ENCODE peak calls at places on chromosomes 11 and 22, in nine cellular contexts. Z is GM23338, Y is stomach, O is endodermal cell, M is cardiac muscle cell, S is left ventricle myocardium inferior, D is colonic mucosa, C is Panc1, K is body of pancreas. X is an unnamed sample. For H3K4me1, the result is how much of the 10 kb centered on the place peaks cover.

GRCh38 chr22:36922752-36923457 is 9.5 kb downstream of the CSF2RB start:
- DNase-seq in Z (no peak), Y (no peak), O (peak), M (no peak), S (no peak), D (no peak), C (no peak), K (no peak), X (no peak)

GRCh38 chr11:10490398-10491232 is 35.6 kb downstream of the AMPD3 start:
- DNase-seq in Z (no peak), Y (peak), O (peak), M (peak), S (peak), D (peak), C (peak), K (peak), X (no peak)

GRCh38 chr11:119319702-119320592 is 3.0 kb upstream of the MCAM start:
- DNase-seq in Z (no peak), Y (no peak), O (peak), M (no peak), S (no peak), D (no peak), C (no peak), K (no peak), X (no peak)

GRCh38 chr11:129013737-129014475 is 71.2 kb upstream of the TP53AIP1 start:
- DNase-seq in Z (no peak), Y (no peak), O (no peak), M (no peak), S (no peak), D (peak), C (no peak), K (no peak), X (no peak)

GRCh38 chr11:30586251-30587144 is at the start of gene MPPED2:
- DNase-seq in Z (peak), Y (no peak), O (peak), M (no peak), S (peak), D (peak), C (no peak), K (peak), X (peak)

GRCh38 chr11:120340529-120340928 is 4.3 kb downstream of the ARHGEF12 start:
- DNase-seq in Z (no peak), Y (no peak), O (no peak), M (no peak), S (no peak), D (no peak), C (no peak), K (no peak), X (no peak)

GRCh38 chr11:47233989-47234668 is 14.5 kb downstream of the ACP2 start:
- DNase-seq in Z (peak), Y (no peak), O (peak), M (peak), S (peak), D (no peak), C (peak), K (no peak), X (peak)

GRCh38 chr22:19943665-19944026 is 2.0 kb upstream of the TXNRD2 start:
- DNase-seq in Z (peak), Y (no peak), O (no peak), M (peak), S (no peak), D (no peak), C (no peak), K (no peak), X (peak)

GRCh38 chr11:120184946-120185677 is 25.7 kb upstream of the OAF start:
- DNase-seq in Z (no peak), Y (peak), O (peak), M (peak), S (peak), D (peak), C (no peak), K (peak), X (no peak)

GRCh38 chr11:103699216-103699615 is 337.2 kb upstream of the DDI1 start:
- DNase-seq in Z (peak), Y (no peak), O (no peak), M (peak), S (no peak), D (no peak), C (no peak), K (no peak), X (peak)

GRCh38 chr11:62572431-62572830 is 1.3 kb downstream of the EEF1G start:
- DNase-seq in Z (no peak), Y (no peak), O (no peak), M (no peak), S (no peak), D (no peak), C (no peak), K (no peak), X (no peak)
- H3K4me1 ChIP-seq in Z (under half), Y (under half), O (under half), M (under half), S (half or more), D (under half), C (under half), K (under half), X (under half)

GRCh38 chr11:18699269-18699596 is 654 bp downstream of the TMEM86A start:
- DNase-seq in Z (no peak), Y (no peak), O (no peak), M (peak), S (no peak), D (no peak), C (no peak), K (no peak), X (no peak)

GRCh38 chr11:18699848-18700261 is 1.3 kb downstream of the TMEM86A start:
- DNase-seq in Z (no peak), Y (no peak), O (no peak), M (peak), S (peak), D (no peak), C (no peak), K (no peak), X (no peak)

GRCh38 chr11:18700872-18701271 is 2.3 kb downstream of the TMEM86A start:
- DNase-seq in Z (no peak), Y (no peak), O (no peak), M (no peak), S (no peak), D (no peak), C (no peak), K (no peak), X (no peak)

GRCh38 chr11:18701614-18702216 is 3.1 kb downstream of the TMEM86A start:
- DNase-seq in Z (no peak), Y (no peak), O (no peak), M (no peak), S (no peak), D (no peak), C (no peak), K (no peak), X (no peak)

GRCh38 chr11:18700375-18700774 is 1.8 kb downstream of the TMEM86A start:
- DNase-seq in Z (no peak), Y (no peak), O (no peak), M (peak), S (no peak), D (no peak), C (no peak), K (no peak), X (no peak)
- TF ChIP-seq CTCF in Z (no peak), Y (no peak), O (no peak), M (no peak), S (no peak), D (no peak), C (no peak), K (no peak), X (no peak)

GRCh38 chr11:78961186-78961782 is 386.6 kb upstream of the NARS2 start:
- DNase-seq in Z (peak), Y (peak), O (peak), M (peak), S (no peak), D (peak), C (no peak), K (peak), X (peak)
- H3K4me3 ChIP-seq in Z (peak), Y (no peak), O (no peak), M (peak), S (no peak), D (no peak), C (no peak), K (no peak), X (no peak)

GRCh38 chr11:96260067-96260511 is 82.9 kb downstream of the MAML2 start:
- DNase-seq in Z (no peak), Y (no peak), O (no peak), M (no peak), S (no peak), D (peak), C (no peak), K (no peak), X (no peak)

GRCh38 chr11:96259053-96259837 is 83.8 kb downstream of the MAML2 start:
- DNase-seq in Z (no peak), Y (no peak), O (no peak), M (peak), S (no peak), D (peak), C (no peak), K (no peak), X (no peak)

GRCh38 chr11:96257972-96258951 is 84.7 kb downstream of the MAML2 start:
- DNase-seq in Z (no peak), Y (no peak), O (no peak), M (peak), S (no peak), D (no peak), C (no peak), K (no peak), X (no peak)

GRCh38 chr11:96263361-96263763 is 79.6 kb downstream of the MAML2 start:
- DNase-seq in Z (no peak), Y (no peak), O (no peak), M (peak), S (no peak), D (no peak), C (no peak), K (no peak), X (no peak)

GRCh38 chr11:96260526-96260925 is 82.5 kb downstream of the MAML2 start:
- DNase-seq in Z (no peak), Y (no peak), O (no peak), M (no peak), S (no peak), D (no peak), C (no peak), K (no peak), X (no peak)
- H3K4me1 ChIP-seq in Z (under half), Y (under half), O (under half), M (under half), S (half or more), D (under half), C (under half), K (under half), X (half or more)

GRCh38 chr11:4546876-4547275 is 1.9 kb downstream of the OR52M1 start:
- DNase-seq in Z (no peak), Y (no peak), O (no peak), M (no peak), S (no peak), D (no peak), C (no peak), K (no peak), X (no peak)

GRCh38 chr11:4551346-4551979 is 6.5 kb downstream of the OR52M1 start:
- DNase-seq in Z (peak), Y (no peak), O (peak), M (no peak), S (no peak), D (no peak), C (no peak), K (no peak), X (peak)
- TF ChIP-seq CTCF in Z (peak), Y (no peak), O (peak), M (no peak), S (no peak), D (no peak), C (peak), K (no peak), X (peak)

GRCh38 chr11:285894-286220 is 3.1 kb upstream of the PGGHG start:
- DNase-seq in Z (no peak), Y (no peak), O (no peak), M (no peak), S (no peak), D (no peak), C (no peak), K (peak), X (no peak)

GRCh38 chr11:288328-289144 is at the start of gene PGGHG:
- DNase-seq in Z (no peak), Y (peak), O (peak), M (peak), S (peak), D (peak), C (no peak), K (peak), X (peak)

GRCh38 chr11:289145-289705 is 299 bp downstream of the PGGHG start:
- DNase-seq in Z (no peak), Y (no peak), O (no peak), M (no peak), S (no peak), D (no peak), C (no peak), K (no peak), X (no peak)

GRCh38 chr11:289706-290620 is 1.0 kb downstream of the PGGHG start:
- DNase-seq in Z (no peak), Y (no peak), O (peak), M (no peak), S (peak), D (no peak), C (no peak), K (peak), X (no peak)

GRCh38 chr11:287821-288327 is 1.1 kb upstream of the PGGHG start:
- DNase-seq in Z (no peak), Y (no peak), O (no peak), M (no peak), S (peak), D (no peak), C (no peak), K (no peak), X (no peak)
- H3K4me3 ChIP-seq in Z (peak), Y (peak), O (peak), M (peak), S (peak), D (peak), C (peak), K (peak), X (peak)

GRCh38 chr11:125166347-125166841 is 1.8 kb downstream of the PKNOX2 start:
- DNase-seq in Z (peak), Y (no peak), O (peak), M (peak), S (peak), D (no peak), C (no peak), K (peak), X (no peak)

GRCh38 chr11:125164091-125164421 is 495 bp upstream of the PKNOX2 start:
- DNase-seq in Z (no peak), Y (no peak), O (no peak), M (no peak), S (no peak), D (no peak), C (no peak), K (no peak), X (no peak)

GRCh38 chr11:125165664-125166346 is 1.3 kb downstream of the PKNOX2 start:
- DNase-seq in Z (peak), Y (no peak), O (no peak), M (peak), S (no peak), D (no peak), C (no peak), K (no peak), X (no peak)

GRCh38 chr11:125164422-125165110 is at the start of gene PKNOX2:
- DNase-seq in Z (peak), Y (peak), O (peak), M (peak), S (peak), D (peak), C (no peak), K (peak), X (peak)

DNA sequence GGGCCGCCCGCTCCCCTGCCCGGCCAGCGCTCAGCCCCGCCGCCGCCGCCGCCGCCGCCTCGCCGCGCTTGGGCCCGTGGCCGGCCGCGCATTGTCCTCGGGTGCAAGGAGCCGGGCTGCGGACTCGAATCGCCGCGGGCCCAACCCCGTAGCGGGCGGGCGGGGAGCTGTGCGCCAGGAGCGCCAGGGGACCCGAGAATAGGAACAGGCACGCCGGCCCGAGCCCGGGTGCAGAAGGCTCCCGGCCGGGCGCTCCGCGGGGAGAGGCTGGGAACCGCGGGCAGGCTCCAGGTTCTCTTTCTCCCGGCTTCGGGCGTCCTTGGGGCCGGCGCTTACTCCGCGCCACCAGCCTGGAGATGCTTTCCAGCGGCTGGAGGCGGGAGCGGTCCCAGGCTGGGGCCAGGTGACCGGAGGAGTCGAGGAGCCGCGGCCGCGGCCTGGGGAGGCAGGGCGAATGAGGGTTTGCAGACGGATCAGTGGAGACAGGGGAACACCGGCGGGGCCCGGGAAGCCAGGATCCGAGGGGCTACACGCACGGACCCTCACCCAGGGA is 636 bp downstream of the PKNOX2 start:
- DNase-seq in Z (peak), Y (peak), O (peak), M (peak), S (peak), D (no peak), C (no peak), K (peak), X (peak)
- H3K4me1 ChIP-seq in Z (half or more), Y (half or more), O (under half), M (half or more), S (half or more), D (under half), C (under half), K (half or more), X (under half)

GRCh38 chr11:86247608-86248007 is 3.1 kb downstream of the EED start:
- DNase-seq in Z (no peak), Y (no peak), O (no peak), M (no peak), S (no peak), D (peak), C (no peak), K (no peak), X (no peak)

GRCh38 chr11:86246293-86246675 is 1.7 kb downstream of the EED start:
- DNase-seq in Z (no peak), Y (no peak), O (no peak), M (no peak), S (no peak), D (no peak), C (no peak), K (no peak), X (no peak)

GRCh38 chr11:86244063-86244521 is 461 bp upstream of the EED start:
- DNase-seq in Z (peak), Y (peak), O (peak), M (no peak), S (peak), D (peak), C (no peak), K (peak), X (peak)

GRCh38 chr11:86244522-86245368 is at the start of gene EED:
- DNase-seq in Z (peak), Y (peak), O (peak), M (peak), S (peak), D (peak), C (peak), K (peak), X (peak)

DNA sequence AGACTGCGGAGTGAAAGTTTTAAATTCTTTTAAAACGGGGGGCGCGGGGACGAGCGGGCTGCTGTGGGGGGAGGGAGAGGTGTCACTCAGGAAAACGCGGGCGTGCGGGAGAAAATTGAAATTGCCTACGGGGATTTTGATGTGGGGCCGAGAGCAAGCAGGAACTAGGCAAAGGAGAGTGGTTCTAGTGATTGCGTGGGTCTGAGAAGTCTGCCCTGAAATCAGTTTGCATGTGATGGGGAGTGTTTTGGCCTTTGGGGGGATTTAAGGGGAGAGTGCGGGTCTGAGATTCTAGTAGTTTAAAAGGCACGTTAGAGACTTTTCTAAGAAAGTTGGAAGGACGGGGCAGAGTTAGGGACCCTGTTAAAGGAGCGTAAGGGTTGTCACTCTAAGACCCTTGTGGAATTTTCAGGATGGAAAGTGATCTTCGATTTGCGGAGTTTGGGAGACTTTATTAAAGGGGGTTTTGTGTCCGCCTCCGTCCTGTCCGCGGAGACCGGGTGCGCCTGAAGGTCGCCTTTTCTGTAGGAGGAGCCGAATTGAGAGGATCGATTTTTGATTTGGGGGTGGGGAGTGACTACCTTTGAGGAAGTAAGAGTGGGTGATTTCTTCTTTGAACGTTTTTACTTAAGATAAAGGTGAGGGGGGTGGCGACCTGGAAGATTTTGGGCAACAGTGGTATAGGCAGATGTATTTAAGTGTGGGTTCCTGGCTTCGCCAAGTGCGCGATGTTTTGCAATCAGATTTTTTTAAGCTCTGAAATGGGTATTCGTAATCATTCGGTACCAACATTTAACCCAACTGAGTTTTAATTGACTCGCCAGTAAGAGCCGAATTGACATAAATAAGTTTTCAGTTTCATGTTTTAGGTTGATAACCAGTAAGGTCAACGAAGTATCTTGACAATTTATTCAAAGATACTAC is 1.1 kb downstream of the EED start:
- DNase-seq in Z (peak), Y (no peak), O (peak), M (peak), S (no peak), D (peak), C (peak), K (peak), X (peak)
- TF ChIP-seq CTCF in Z (no peak), Y (no peak), O (no peak), M (no peak), S (no peak), D (no peak), C (no peak), K (no peak), X (no peak)

GRCh38 chr11:102112654-102112926 is 2.3 kb downstream of the YAP1 start:
- DNase-seq in Z (no peak), Y (no peak), O (no peak), M (no peak), S (no peak), D (no peak), C (no peak), K (no peak), X (no peak)
- H3K4me3 ChIP-seq in Z (peak), Y (peak), O (peak), M (peak), S (peak), D (peak), C (peak), K (no peak), X (peak)

GRCh38 chr11:1257916-1258315 is 35.0 kb downstream of the MUC5B start:
- DNase-seq in Z (no peak), Y (no peak), O (no peak), M (no peak), S (no peak), D (no peak), C (no peak), K (no peak), X (no peak)

GRCh38 chr11:1255151-1255550 is 32.3 kb downstream of the MUC5B start:
- DNase-seq in Z (no peak), Y (no peak), O (no peak), M (no peak), S (no peak), D (no peak), C (no peak), K (no peak), X (no peak)

GRCh38 chr11:1254733-1255132 is 31.9 kb downstream of the MUC5B start:
- DNase-seq in Z (no peak), Y (no peak), O (no peak), M (no peak), S (no peak), D (no peak), C (no peak), K (no peak), X (no peak)

GRCh38 chr11:1257366-1257765 is 34.5 kb downstream of the MUC5B start:
- DNase-seq in Z (no peak), Y (no peak), O (no peak), M (no peak), S (no peak), D (no peak), C (no peak), K (no peak), X (no peak)

GRCh38 chr11:1256257-1257045 is 33.6 kb downstream of the MUC5B start:
- DNase-seq in Z (peak), Y (no peak), O (no peak), M (no peak), S (no peak), D (no peak), C (no peak), K (no peak), X (no peak)
- H3K4me1 ChIP-seq in Z (under half), Y (under half), O (under half), M (under half), S (under half), D (under half), C (under half), K (under half), X (under half)